ENCODE peak calls at places on chromosome 21, in seven cellular contexts. N is tibial nerve, A is ovary, S is K562, B is OCI-LY7, O is Panc1, Y is heart right ventricle. U is an unnamed sample. For H3K9me3, the result is how much of the 10 kb centered on the place peaks cover.

GRCh38 chr21:14114251-14114650 is 96.5 kb downstream of the LIPI start:
- DNase-seq in Y (no peak), S (no peak), N (no peak), B (no peak), A (no peak), O (no peak), U (no peak)

GRCh38 chr21:44485796-44486195 is 30.5 kb downstream of the LRRC3 start:
- DNase-seq in S (no peak), O (no peak), B (no peak), Y (no peak), A (no peak), N (no peak), U (no peak)

GRCh38 chr21:45575304-45575992 is 33.2 kb upstream of the SLC19A1 start:
- DNase-seq in N (peak), A (no peak), O (no peak), B (no peak), Y (no peak), S (no peak), U (no peak)

GRCh38 chr21:43923391-43923790 is 58.4 kb downstream of the AGPAT3 start:
- DNase-seq in S (no peak), Y (peak), N (no peak), A (no peak), B (no peak), O (no peak), U (no peak)

GRCh38 chr21:38848187-38848609 is 42.5 kb downstream of the ETS2 start:
- DNase-seq in O (no peak), N (no peak), B (no peak), Y (peak), A (peak), S (peak), U (no peak)

GRCh38 chr21:26457817-26458216 is 115.3 kb downstream of the CYYR1 start:
- DNase-seq in A (no peak), Y (no peak), O (no peak), S (no peak), B (no peak), N (no peak), U (no peak)

GRCh38 chr21:16797530-16797929 is 715.3 kb upstream of the CXADR start:
- DNase-seq in O (no peak), Y (no peak), A (no peak), S (no peak), N (no peak), B (no peak), U (no peak)

GRCh38 chr21:31855180-31855579 is 17.6 kb upstream of the HUNK start:
- DNase-seq in A (no peak), Y (no peak), B (no peak), N (no peak), S (no peak), O (no peak), U (no peak)

GRCh38 chr21:14318598-14318997 is 64.3 kb downstream of the HSPA13 start:
- DNase-seq in O (no peak), Y (no peak), N (no peak), A (no peak), B (no peak), S (no peak), U (no peak)

GRCh38 chr21:45595574-45596295 is 47.8 kb upstream of the PCBP3 start:
- DNase-seq in O (no peak), S (no peak), N (no peak), A (no peak), B (no peak), Y (no peak), U (no peak)

GRCh38 chr21:37984416-37984815 is 68.2 kb upstream of the KCNJ6 start:
- DNase-seq in A (no peak), Y (no peak), N (no peak), S (no peak), B (no peak), O (no peak), U (no peak)

GRCh38 chr21:44900559-44901251 is 20.0 kb downstream of the ITGB2 start:
- DNase-seq in A (no peak), N (no peak), O (no peak), Y (no peak), S (no peak), B (no peak), U (no peak)

GRCh38 chr21:27171704-27172103 is 204.8 kb upstream of the ADAMTS5 start:
- DNase-seq in S (no peak), N (no peak), Y (no peak), O (no peak), A (no peak), B (no peak), U (no peak)

GRCh38 chr21:15638856-15639549 is 90.8 kb upstream of the USP25 start:
- DNase-seq in A (peak), O (no peak), Y (no peak), B (no peak), N (no peak), S (no peak), U (no peak)

GRCh38 chr21:26887241-26887640 is 42.0 kb upstream of the ADAMTS1 start:
- DNase-seq in S (no peak), O (no peak), A (no peak), B (no peak), N (no peak), Y (no peak), U (no peak)

GRCh38 chr21:25903599-25903998 is 168.8 kb downstream of the GABPA start:
- DNase-seq in B (peak), O (no peak), N (no peak), A (no peak), Y (no peak), S (no peak), U (no peak)

GRCh38 chr21:46622226-46622625 is 13.2 kb upstream of the PRMT2 start:
- DNase-seq in S (no peak), O (no peak), Y (no peak), B (no peak), N (no peak), A (peak), U (peak)

GRCh38 chr21:45618287-45618686 is 25.2 kb upstream of the PCBP3 start:
- DNase-seq in A (no peak), Y (no peak), S (no peak), B (no peak), N (no peak), O (no peak), U (no peak)

GRCh38 chr21:38494688-38495087 is 3.6 kb downstream of the ERG start:
- DNase-seq in Y (no peak), N (no peak), B (no peak), S (no peak), A (no peak), O (no peak), U (no peak)

GRCh38 chr21:36150192-36150711 is 6.4 kb upstream of the DOP1B start:
- DNase-seq in N (no peak), Y (peak), A (no peak), O (no peak), S (peak), B (peak), U (no peak)
- H3K4me3 ChIP-seq in N (no peak), Y (no peak), A (no peak), O (no peak), S (no peak), B (peak), U (no peak)

GRCh38 chr21:29254550-29254949 is 44.2 kb upstream of the BACH1 start:
- DNase-seq in S (no peak), O (no peak), A (no peak), B (no peak), N (no peak), Y (no peak), U (no peak)
- H3K9me3 ChIP-seq in S (under half), O (under half), A (under half), B (under half), N (under half), Y (under half), U (under half)

DNA sequence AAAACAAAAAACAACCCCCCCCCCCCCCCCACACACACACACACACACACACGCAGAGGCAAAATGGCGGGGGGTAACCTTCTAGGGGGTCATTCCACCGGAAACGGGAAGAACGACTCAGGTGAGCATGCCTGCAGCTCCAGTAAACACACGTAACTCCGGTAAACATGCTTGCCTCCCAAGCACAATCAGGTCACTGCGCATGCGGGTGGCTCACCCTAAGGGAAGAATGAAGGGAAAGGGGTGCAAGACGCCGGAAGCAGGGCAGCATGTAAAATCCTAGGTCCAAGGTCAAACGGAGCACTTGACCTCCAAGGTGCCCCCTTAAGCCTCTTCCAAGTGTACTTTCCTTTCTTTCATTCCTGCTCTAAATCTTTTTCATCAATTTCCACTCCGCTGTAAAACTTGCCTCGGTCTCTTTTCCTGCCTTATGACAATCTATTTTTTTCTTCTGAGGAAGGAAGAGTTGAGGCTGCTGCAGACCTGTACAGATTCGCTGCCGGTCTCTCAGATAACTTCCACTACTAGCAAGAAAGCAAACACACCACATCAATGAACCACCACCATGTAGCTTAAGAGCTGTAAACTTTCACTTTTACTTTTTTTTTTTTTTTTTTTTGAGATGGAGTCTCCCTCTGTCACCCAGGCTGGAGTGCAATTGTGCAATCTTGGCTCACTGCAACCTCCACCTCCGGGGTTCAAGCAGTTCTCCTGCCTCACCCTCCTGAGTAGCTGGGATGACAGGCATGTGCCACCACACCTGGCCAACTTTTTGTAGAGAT is 21.0 kb upstream of the CBR3 start:
- DNase-seq in A (no peak), N (no peak), Y (no peak), B (no peak), S (no peak), O (no peak), U (no peak)
- H3K4me3 ChIP-seq in A (no peak), N (no peak), Y (no peak), B (no peak), S (no peak), O (peak), U (peak)

DNA sequence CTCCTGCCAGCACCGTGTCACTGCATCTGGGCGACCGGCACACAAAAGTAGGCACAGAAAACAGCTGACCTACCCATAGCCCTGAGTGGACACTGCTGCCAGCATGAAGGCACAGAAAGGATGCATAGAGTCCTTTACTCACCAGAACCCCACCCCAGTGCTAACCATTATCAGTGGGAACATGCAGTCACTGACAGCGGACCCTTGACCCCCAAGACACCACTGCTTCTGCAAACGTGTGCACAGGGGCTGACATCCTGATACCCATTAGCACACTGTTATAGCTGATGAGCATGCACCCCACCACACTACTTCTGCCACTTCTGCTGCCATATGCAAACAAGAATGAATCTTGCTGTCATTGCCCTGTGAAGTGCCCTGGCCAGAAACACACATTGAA is 953.0 kb upstream of the NCAM2 start:
- DNase-seq in B (no peak), Y (no peak), S (peak), N (no peak), A (no peak), O (no peak), U (no peak)
- H3K9me3 ChIP-seq in B (under half), Y (under half), S (under half), N (under half), A (under half), O (under half), U (under half)

GRCh38 chr21:29326914-29327554 is 28.3 kb downstream of the BACH1 start:
- DNase-seq in Y (no peak), B (no peak), O (no peak), N (no peak), S (no peak), A (no peak), U (no peak)
- H3K4me3 ChIP-seq in Y (no peak), B (no peak), O (no peak), N (no peak), S (no peak), A (no peak), U (no peak)

DNA sequence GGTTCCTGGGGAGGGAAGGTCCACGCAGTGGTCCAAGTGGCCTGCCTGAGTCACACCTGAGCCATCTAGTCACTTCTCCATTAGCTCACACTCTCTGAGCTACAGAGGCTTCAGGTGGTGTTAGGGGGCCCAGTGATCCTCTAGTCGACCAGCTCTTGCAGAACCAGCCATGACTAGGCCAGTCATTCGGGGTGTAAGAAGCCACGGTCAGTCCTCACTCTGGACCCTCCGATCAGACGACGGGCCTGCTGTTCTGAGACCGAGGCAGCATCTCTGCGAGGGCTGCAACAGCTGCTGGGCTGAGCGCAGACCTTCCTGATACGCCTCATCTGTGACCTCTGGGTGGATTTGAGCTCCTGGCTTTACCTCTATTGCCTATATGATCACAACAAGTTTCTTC is 68.8 kb downstream of the RIPK4 start:
- DNase-seq in N (no peak), S (no peak), B (no peak), A (no peak), Y (no peak), O (no peak), U (no peak)
- H3K9me3 ChIP-seq in N (under half), S (under half), B (under half), A (under half), Y (under half), O (under half), U (under half)

GRCh38 chr21:33541756-33542639 is at the start of gene GART:
- DNase-seq in B (peak), N (peak), A (peak), O (peak), S (peak), Y (peak), U (peak)

GRCh38 chr21:33541105-33541711 is 709 bp downstream of the GART start:
- DNase-seq in A (peak), N (no peak), O (peak), B (peak), Y (no peak), S (peak), U (no peak)

GRCh38 chr21:33542640-33543504 is at the start of gene SON:
- DNase-seq in B (peak), Y (peak), S (peak), N (peak), O (peak), A (peak), U (peak)

GRCh38 chr21:33544451-33544850 is 1.6 kb downstream of the SON start:
- DNase-seq in O (no peak), B (no peak), Y (no peak), S (no peak), N (no peak), A (no peak), U (no peak)

GRCh38 chr21:33543505-33544129 is 779 bp downstream of the SON start:
- DNase-seq in N (peak), B (peak), Y (peak), A (no peak), S (peak), O (no peak), U (no peak)
- H3K4me3 ChIP-seq in N (peak), B (peak), Y (peak), A (peak), S (peak), O (peak), U (peak)